ENCODE peak calls at places on chromosomes 5 and 9, in five cellular contexts. F is HCT116, N is heart left ventricle, W is H1, M is HepG2. J is an unnamed sample.

GRCh38 chr9:110257097-110257955 is 1.0 kb upstream of the TXN start:
- DNase-seq in F (no peak), N (peak), W (no peak), M (peak), J (no peak)

GRCh38 chr9:19741178-19741577 is 47.7 kb downstream of the SLC24A2 start:
- DNase-seq in F (no peak), N (no peak), W (no peak), M (no peak), J (no peak)

GRCh38 chr5:134510970-134511795 is 14.3 kb upstream of the JADE2 start:
- DNase-seq in F (no peak), N (no peak), W (peak), M (peak), J (peak)

GRCh38 chr5:107661038-107661649 is 9.6 kb downstream of the EFNA5 start:
- DNase-seq in F (no peak), N (no peak), W (no peak), M (no peak), J (no peak)

GRCh38 chr5:17248999-17249634 is 31.7 kb downstream of the BASP1 start:
- DNase-seq in F (no peak), N (no peak), W (no peak), M (no peak), J (peak)

GRCh38 chr5:6568383-6568782 is 64.5 kb downstream of the NSUN2 start:
- DNase-seq in F (no peak), N (peak), W (no peak), M (no peak), J (no peak)

GRCh38 chr9:115262952-115263351 is 145.0 kb upstream of the TNC start:
- DNase-seq in F (no peak), N (no peak), W (no peak), M (no peak), J (no peak)

GRCh38 chr5:36944607-36945225 is 68.1 kb downstream of the NIPBL start:
- DNase-seq in F (peak), N (no peak), W (no peak), M (peak), J (no peak)

GRCh38 chr9:23543420-23543819 is 282.6 kb downstream of the ELAVL2 start:
- DNase-seq in F (no peak), N (no peak), W (no peak), M (no peak), J (peak)

GRCh38 chr5:1293997-1294838 is 650 bp downstream of the TERT start:
- DNase-seq in F (no peak), N (no peak), W (peak), M (no peak), J (no peak)

DNA sequence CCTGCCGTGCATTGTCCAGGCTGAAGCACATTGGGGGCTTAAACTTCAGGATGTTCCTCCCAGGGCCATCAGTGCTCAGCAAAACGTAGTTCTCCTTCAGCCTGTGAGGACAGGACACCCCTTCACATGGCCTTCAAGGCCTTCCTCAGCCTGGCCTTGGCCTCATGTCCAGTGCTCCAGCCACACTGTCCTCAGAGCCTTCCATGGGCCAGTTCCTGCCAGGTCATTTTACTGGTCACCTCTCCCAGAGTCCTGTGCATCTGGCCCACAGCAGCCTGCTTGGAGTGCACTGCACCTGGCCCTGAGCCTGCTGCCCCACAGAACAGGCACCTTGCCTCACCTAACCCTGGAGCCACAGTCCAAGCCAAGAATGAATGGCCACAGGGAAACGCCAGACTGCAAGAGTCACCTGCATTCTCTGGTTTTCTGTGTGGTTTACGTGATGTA is 8.7 kb downstream of the HNRNPAB start:
- DNase-seq in F (no peak), N (no peak), W (no peak), M (no peak), J (no peak)
- TF ChIP-seq POLR2A in F (no peak), N (no peak), W (no peak), M (no peak), J (no peak)

GRCh38 chr5:40828690-40829661 is 6.0 kb downstream of the RPL37 start:
- DNase-seq in F (no peak), N (no peak), W (no peak), M (no peak), J (no peak)

GRCh38 chr5:40829748-40830305 is 5.2 kb downstream of the RPL37 start:
- DNase-seq in F (no peak), N (no peak), W (no peak), M (no peak), J (no peak)

GRCh38 chr5:40828021-40828631 is 6.9 kb downstream of the RPL37 start:
- DNase-seq in F (no peak), N (no peak), W (no peak), M (no peak), J (no peak)

GRCh38 chr5:40827479-40827977 is 7.5 kb downstream of the RPL37 start:
- DNase-seq in F (no peak), N (no peak), W (no peak), M (no peak), J (no peak)

DNA sequence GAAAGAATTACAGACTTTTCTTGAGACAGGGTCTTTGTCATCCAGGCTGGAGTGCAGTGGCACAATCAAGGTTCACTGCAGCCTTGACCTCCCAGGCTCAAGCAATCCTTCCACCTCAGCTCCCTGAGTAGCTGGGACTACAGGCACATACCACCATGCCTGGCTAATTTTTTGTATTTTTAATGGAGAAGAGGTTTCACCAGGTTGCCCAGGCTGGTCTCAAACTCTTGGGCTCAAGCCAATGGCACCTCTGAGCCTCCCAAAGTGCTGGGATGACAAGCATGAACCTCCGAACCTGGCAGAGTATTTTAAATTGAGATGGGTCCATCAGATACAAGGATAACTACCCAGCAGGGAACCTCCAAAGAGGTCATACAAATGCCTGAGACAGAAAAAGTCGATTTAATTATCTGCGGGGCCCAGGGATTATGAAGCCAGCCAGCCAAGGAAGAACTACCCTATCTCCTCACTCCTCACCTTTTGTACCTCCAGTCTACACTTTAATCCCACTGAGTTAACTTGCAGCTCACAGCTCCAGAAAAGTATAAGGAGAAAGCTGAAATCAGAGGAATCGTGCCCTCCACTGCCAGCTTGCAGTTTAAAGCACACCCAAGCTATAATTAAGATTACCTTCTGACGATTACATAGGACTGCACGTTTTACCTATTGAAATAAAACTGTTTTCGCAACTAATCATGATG is 8.1 kb downstream of the RPL37 start:
- DNase-seq in F (no peak), N (no peak), W (no peak), M (no peak), J (no peak)
- TF ChIP-seq POLR2A in F (no peak), N (no peak), W (peak), M (no peak), J (no peak)

GRCh38 chr5:43007911-43008368 is 32.2 kb downstream of the ANXA2R start:
- DNase-seq in F (no peak), N (peak), W (peak), M (peak), J (peak)

GRCh38 chr5:43008369-43009158 is 31.6 kb downstream of the ANXA2R start:
- DNase-seq in F (peak), N (peak), W (peak), M (peak), J (peak)

GRCh38 chr5:43010956-43011355 is 29.2 kb downstream of the ANXA2R start:
- DNase-seq in F (no peak), N (peak), W (no peak), M (no peak), J (no peak)

GRCh38 chr5:43006411-43007202 is 33.5 kb downstream of the ANXA2R start:
- DNase-seq in F (no peak), N (no peak), W (no peak), M (no peak), J (no peak)

GRCh38 chr5:43007246-43007910 is 32.7 kb downstream of the ANXA2R start:
- DNase-seq in F (no peak), N (peak), W (peak), M (peak), J (peak)
- TF ChIP-seq POLR2A in F (no peak), N (no peak), W (no peak), M (peak), J (peak)

GRCh38 chr5:59768204-59769040 is 125.1 kb downstream of the PDE4D start:
- DNase-seq in F (no peak), N (peak), W (peak), M (peak), J (no peak)
- TF ChIP-seq POLR2A in F (no peak), N (no peak), W (no peak), M (no peak), J (no peak)

DNA sequence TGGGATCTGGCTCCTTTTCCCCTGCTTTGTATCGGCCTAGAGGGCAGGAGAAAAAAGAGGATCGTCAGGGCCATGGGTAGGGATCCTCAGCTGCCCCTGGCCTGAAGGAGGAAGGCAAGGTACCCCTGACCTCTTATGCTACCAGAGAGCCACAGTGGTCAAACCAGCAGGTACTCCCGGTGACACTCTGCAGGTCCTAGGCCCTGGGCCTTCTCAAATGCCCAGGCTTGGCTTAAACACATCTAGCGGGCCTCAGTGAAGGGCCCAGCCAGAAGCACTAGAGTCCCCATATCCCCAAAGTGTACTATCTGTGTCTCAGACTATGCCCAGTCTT is 3.5 kb downstream of the IRF1 start:
- DNase-seq in F (no peak), N (no peak), W (no peak), M (no peak), J (no peak)
- TF ChIP-seq POLR2A in F (no peak), N (no peak), W (no peak), M (no peak), J (no peak)

GRCh38 chr5:43040287-43041098 is at the start of gene ANXA2R:
- DNase-seq in F (peak), N (peak), W (peak), M (peak), J (no peak)
- TF ChIP-seq POLR2A in F (no peak), N (no peak), W (no peak), M (no peak), J (no peak)

GRCh38 chr5:120609570-120609969 is 145.5 kb downstream of the PRR16 start:
- DNase-seq in F (no peak), N (no peak), W (no peak), M (no peak), J (no peak)
- TF ChIP-seq POLR2A in F (no peak), N (no peak), W (no peak), M (no peak), J (no peak)

DNA sequence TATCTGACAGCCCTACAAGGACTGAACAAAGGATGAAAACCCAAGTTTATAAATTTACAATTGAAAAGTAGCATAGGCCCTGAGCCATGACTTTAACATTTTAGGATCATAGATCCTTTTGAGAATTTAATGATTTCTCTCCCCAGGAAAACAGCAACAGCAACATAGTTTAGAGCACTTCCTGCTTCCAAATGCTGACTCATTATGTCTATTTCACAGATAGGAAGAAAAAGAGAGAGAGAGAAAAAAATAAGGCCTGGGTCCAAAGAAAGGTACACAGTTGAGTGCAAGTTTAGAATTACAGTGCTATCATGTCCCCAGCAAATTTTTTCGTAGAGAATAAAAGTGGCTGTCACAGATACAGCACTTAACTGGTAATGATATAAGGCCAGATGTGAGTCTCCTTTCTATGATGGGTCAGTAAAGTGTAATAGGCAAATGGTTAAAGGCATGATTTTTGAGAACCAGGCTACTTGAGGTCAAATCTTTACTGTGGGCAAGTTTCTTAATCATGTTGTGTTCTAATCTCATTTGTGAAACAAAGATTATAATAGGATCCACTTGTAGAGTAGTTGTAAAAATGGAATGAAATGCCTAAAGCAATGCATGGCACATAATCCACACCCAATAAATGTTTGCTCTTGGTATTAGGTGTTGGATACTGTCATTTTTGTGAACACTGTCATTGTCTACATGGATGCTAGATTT is 12.3 kb upstream of the PPP2R2B start:
- DNase-seq in F (no peak), N (no peak), W (no peak), M (no peak), J (peak)
- TF ChIP-seq POLR2A in F (no peak), N (no peak), W (no peak), M (no peak), J (no peak)

J was measured in H54.